ENCODE peak calls at places on chromosomes 6 and 20, in six cellular contexts. P, C, E, L, Z and F are unnamed samples.

GRCh38 chr6:44671333-44671732 is 283.8 kb downstream of the CDC5L start:
- DNase-seq in P (no peak), C (no peak), E (no peak), L (no peak), Z (no peak), F (no peak)

GRCh38 chr20:38635721-38636285 is 34.2 kb downstream of the ARHGAP40 start:
- DNase-seq in P (no peak), C (peak), E (no peak), L (peak), Z (no peak), F (no peak)

GRCh38 chr6:22821664-22822320 is 252.4 kb downstream of the HDGFL1 start:
- DNase-seq in P (no peak), C (peak), E (no peak), L (no peak), Z (no peak), F (no peak)

GRCh38 chr6:36099872-36100483 is 30.3 kb upstream of the MAPK13 start:
- DNase-seq in P (no peak), C (no peak), E (no peak), L (no peak), Z (no peak), F (no peak)

GRCh38 chr6:8589941-8590676 is 154.8 kb upstream of the SLC35B3 start:
- DNase-seq in P (peak), C (no peak), E (no peak), L (no peak), Z (no peak), F (no peak)

GRCh38 chr6:88780714-88781389 is 182.6 kb downstream of the RNGTT start:
- DNase-seq in P (peak), C (peak), E (peak), L (peak), Z (peak), F (peak)

GRCh38 chr6:111803804-111804203 is 69.4 kb downstream of the FYN start:
- DNase-seq in P (no peak), C (peak), E (no peak), L (no peak), Z (no peak), F (no peak)

GRCh38 chr6:148848915-148849314 is 102.1 kb downstream of the UST start:
- DNase-seq in P (no peak), C (no peak), E (peak), L (no peak), Z (no peak), F (no peak)

GRCh38 chr6:46221221-46221793 is 50.5 kb upstream of the ENPP5 start:
- DNase-seq in P (peak), C (peak), E (no peak), L (peak), Z (peak), F (peak)

GRCh38 chr20:59811681-59812171 is 121.7 kb downstream of the SYCP2 start:
- DNase-seq in P (no peak), C (no peak), E (no peak), L (no peak), Z (no peak), F (no peak)

GRCh38 chr6:56911847-56912246 is 43.1 kb upstream of the BEND6 start:
- DNase-seq in P (no peak), C (peak), E (no peak), L (no peak), Z (no peak), F (no peak)

GRCh38 chr6:56521454-56521853 is 121.2 kb downstream of the DST start:
- DNase-seq in P (no peak), C (peak), E (no peak), L (no peak), Z (no peak), F (no peak)

GRCh38 chr20:4029505-4030467 is 14.4 kb upstream of the RNF24 start:
- DNase-seq in P (no peak), C (no peak), E (no peak), L (no peak), Z (no peak), F (no peak)

GRCh38 chr20:20362774-20363435 is 5.0 kb upstream of the INSM1 start:
- DNase-seq in P (peak), C (no peak), E (no peak), L (no peak), Z (no peak), F (no peak)

GRCh38 chr6:12605888-12606345 is 110.7 kb upstream of the PHACTR1 start:
- DNase-seq in P (peak), C (peak), E (peak), L (no peak), Z (peak), F (no peak)

GRCh38 chr6:135114355-135115145 is 59.9 kb upstream of the HBS1L start:
- DNase-seq in P (no peak), C (no peak), E (no peak), L (peak), Z (no peak), F (peak)

GRCh38 chr6:34011298-34011697 is 134.6 kb downstream of the GRM4 start:
- DNase-seq in P (peak), C (no peak), E (no peak), L (no peak), Z (no peak), F (no peak)

GRCh38 chr6:55448446-55448845 is 121.2 kb downstream of the GFRAL start:
- DNase-seq in P (no peak), C (peak), E (no peak), L (no peak), Z (no peak), F (no peak)

GRCh38 chr6:139126255-139126654 is 8.6 kb upstream of the HECA start:
- DNase-seq in P (no peak), C (peak), E (peak), L (no peak), Z (no peak), F (no peak)

GRCh38 chr20:5658897-5659296 is 91.3 kb upstream of the SHLD1 start:
- DNase-seq in P (no peak), C (peak), E (peak), L (no peak), Z (no peak), F (peak)

GRCh38 chr6:14187408-14187807 is 69.8 kb downstream of the CD83 start:
- DNase-seq in P (no peak), C (no peak), E (no peak), L (no peak), Z (no peak), F (no peak)

GRCh38 chr20:58017970-58018530 is 210.4 kb downstream of the ANKRD60 start:
- DNase-seq in P (no peak), C (no peak), E (no peak), L (no peak), Z (no peak), F (no peak)

GRCh38 chr20:19964289-19965263 is 52.6 kb upstream of the NAA20 start:
- DNase-seq in P (no peak), C (peak), E (peak), L (no peak), Z (no peak), F (no peak)

GRCh38 chr20:10427060-10427692 is 6.8 kb downstream of the MKKS start:
- DNase-seq in P (peak), C (peak), E (peak), L (no peak), Z (peak), F (peak)

GRCh38 chr20:25042531-25043498 is 15.1 kb downstream of the ACSS1 start:
- DNase-seq in P (no peak), C (no peak), E (peak), L (peak), Z (no peak), F (peak)

GRCh38 chr6:33490198-33490597 is 35.8 kb downstream of the ZBTB9 start:
- DNase-seq in P (no peak), C (no peak), E (no peak), L (no peak), Z (peak), F (no peak)

GRCh38 chr6:402901-403658 is 11.5 kb downstream of the IRF4 start:
- DNase-seq in P (no peak), C (no peak), E (no peak), L (no peak), Z (no peak), F (peak)

GRCh38 chr6:12401200-12401599 is 111.0 kb downstream of the EDN1 start:
- DNase-seq in P (no peak), C (no peak), E (peak), L (no peak), Z (no peak), F (no peak)

GRCh38 chr6:170095273-170095976 is 195.5 kb downstream of the DLL1 start:
- DNase-seq in P (no peak), C (no peak), E (peak), L (no peak), Z (no peak), F (no peak)

GRCh38 chr6:81838031-81838430 is 85.5 kb upstream of the TENT5A start:
- DNase-seq in P (no peak), C (peak), E (no peak), L (no peak), Z (peak), F (no peak)

GRCh38 chr6:108798672-108799355 is 49.4 kb upstream of the ARMC2 start:
- DNase-seq in P (peak), C (no peak), E (no peak), L (no peak), Z (no peak), F (no peak)

GRCh38 chr6:90429713-90430112 is 133.1 kb upstream of the BACH2 start:
- DNase-seq in P (peak), C (no peak), E (no peak), L (no peak), Z (no peak), F (no peak)

GRCh38 chr6:106199998-106200397 is 113.9 kb downstream of the PRDM1 start:
- DNase-seq in P (no peak), C (peak), E (no peak), L (no peak), Z (no peak), F (no peak)

GRCh38 chr20:62059926-62060630 is 5.6 kb downstream of the TAF4 start:
- DNase-seq in P (no peak), C (no peak), E (no peak), L (no peak), Z (no peak), F (no peak)

GRCh38 chr20:45909336-45909808 is 2.6 kb downstream of the PLTP start:
- DNase-seq in P (no peak), C (no peak), E (no peak), L (no peak), Z (no peak), F (no peak)

GRCh38 chr6:48765352-48765961 is 654.5 kb upstream of the PTCHD4 start:
- DNase-seq in P (peak), C (peak), E (peak), L (no peak), Z (peak), F (peak)

GRCh38 chr6:95794749-95795148 is 217.4 kb downstream of the MANEA start:
- DNase-seq in P (no peak), C (no peak), E (no peak), L (no peak), Z (no peak), F (no peak)

GRCh38 chr6:34705241-34705640 is 8.7 kb upstream of the ILRUN start:
- DNase-seq in P (no peak), C (peak), E (no peak), L (no peak), Z (no peak), F (no peak)

GRCh38 chr6:52089758-52090348 is 2.4 kb upstream of the PKHD1 start:
- DNase-seq in P (no peak), C (no peak), E (no peak), L (no peak), Z (no peak), F (no peak)

GRCh38 chr6:52087498-52087999 is at the start of gene PKHD1:
- DNase-seq in P (peak), C (peak), E (no peak), L (no peak), Z (peak), F (peak)
- TF ChIP-seq CTCF in P (peak), C (peak), E (no peak), L (peak), Z (peak), F (peak)

GRCh38 chr6:163814494-163815364 is 400.2 kb downstream of the QKI start:
- DNase-seq in P (no peak), C (peak), E (peak), L (no peak), Z (no peak), F (no peak)
- TF ChIP-seq CTCF in P (no peak), C (peak), E (no peak), L (no peak), Z (no peak), F (no peak)

GRCh38 chr6:30447237-30447636 is 42.1 kb upstream of the HLA-E start:
- DNase-seq in P (peak), C (peak), E (no peak), L (no peak), Z (peak), F (no peak)
- TF ChIP-seq CTCF in P (peak), C (peak), E (no peak), L (no peak), Z (peak), F (no peak)

DNA sequence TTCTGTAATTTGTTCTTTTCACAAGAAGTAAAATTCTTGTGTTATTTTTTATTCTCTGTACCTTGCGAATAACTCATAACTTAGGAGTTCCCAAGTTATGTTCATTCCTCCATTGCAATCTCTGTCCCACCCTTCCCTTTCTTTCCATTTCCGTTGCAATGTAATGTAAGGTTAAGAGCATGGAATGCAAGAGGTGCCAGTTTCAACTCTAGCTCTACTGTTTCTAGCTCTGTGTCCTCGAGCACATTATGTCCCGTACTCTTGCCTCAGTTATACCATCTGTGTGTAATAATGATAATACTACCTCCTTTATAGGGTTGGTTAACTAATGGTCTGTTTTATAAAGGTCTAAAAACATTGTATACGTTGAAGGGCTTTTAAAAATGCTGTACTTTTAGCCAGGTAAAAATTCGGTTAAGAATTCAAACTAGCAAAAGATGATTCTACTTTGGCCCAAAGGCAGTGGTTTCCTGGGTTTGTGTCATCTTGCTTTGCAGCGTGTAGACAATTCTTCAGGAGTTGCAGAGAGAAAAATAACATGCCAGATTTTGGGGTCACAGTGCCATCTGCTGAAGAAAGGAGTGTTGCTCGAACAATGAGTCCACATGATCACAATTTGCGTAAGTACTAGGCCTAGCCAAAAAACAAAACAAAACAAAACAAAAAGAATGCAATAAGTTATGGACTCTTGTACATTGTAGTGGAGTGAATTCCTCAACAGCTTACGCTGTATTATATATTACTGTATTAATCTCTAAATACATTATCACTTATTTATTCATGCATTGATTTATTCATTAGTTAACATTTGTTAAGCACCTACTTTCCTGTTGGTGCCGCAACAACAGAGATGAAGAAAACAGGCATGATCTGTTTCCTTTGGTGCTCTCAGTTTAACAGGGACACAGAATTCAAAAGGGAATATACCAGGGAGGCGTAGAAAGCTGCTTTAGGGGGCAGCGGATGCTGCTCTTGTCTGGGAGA is 10.0 kb upstream of the PFDN4 start:
- DNase-seq in P (peak), C (peak), E (no peak), L (no peak), Z (peak), F (no peak)
- TF ChIP-seq CTCF in P (peak), C (peak), E (no peak), L (peak), Z (peak), F (peak)